ENCODE peak calls at places on chromosomes 4 and X, in six cellular contexts. S is H7, I is GM12865, M is NCI-H1417, G is iPS-NIHi11, J is AG08396. P is an unnamed sample.
A peak's percentile ranks its signal among the peaks of the same experiment; 100 is the strongest.

GRCh38 chr4:26325191-26325590 is 4.4 kb downstream of the RBPJ start:
- DNase-seq in S (peak; percentile 32), I (peak; percentile 68), M (peak; percentile 30), G (no peak), J (no peak), P (no peak)

GRCh38 chr4:122783301-122784215 is 43.1 kb upstream of the FGF2 start:
- DNase-seq in S (peak; percentile 76), I (no peak), M (peak; percentile 9), G (peak; percentile 84), J (peak; percentile 87), P (no peak)

GRCh38 chrX:73028876-73029275 is 26.1 kb downstream of the PABPC1L2B start:
- DNase-seq in S (no peak), I (no peak), M (no peak), G (no peak), J (no peak), P (no peak)

GRCh38 chrX:22202251-22202650 is 70.5 kb upstream of the CBLL2 start:
- DNase-seq in S (no peak), I (no peak), M (no peak), G (no peak), J (no peak), P (no peak)

GRCh38 chr4:6022607-6023288 is 4.5 kb upstream of the C4orf50 start:
- DNase-seq in S (peak; percentile 54), I (no peak), M (no peak), G (no peak), J (no peak), P (no peak)

GRCh38 chrX:43580621-43581020 is 75.5 kb upstream of the MAOA start:
- DNase-seq in S (no peak), I (no peak), M (no peak), G (no peak), J (no peak), P (no peak)

GRCh38 chrX:21926527-21927278 is 13.8 kb upstream of the SMS start:
- DNase-seq in S (peak; percentile 32), I (peak; percentile 45), M (no peak), G (peak; percentile 16), J (peak; percentile 76), P (no peak)

GRCh38 chrX:41334866-41335589 is 1.1 kb downstream of the DDX3X start:
- DNase-seq in S (no peak), I (peak; percentile 63), M (peak; percentile 73), G (peak; percentile 31), J (peak; percentile 77), P (peak; percentile 41)

GRCh38 chrX:8845060-8845459 is 43.9 kb upstream of the FAM9A start:
- DNase-seq in S (peak; percentile 30), I (no peak), M (no peak), G (no peak), J (peak; percentile 38), P (no peak)

GRCh38 chr4:55078987-55079386 is 46.4 kb downstream of the KDR start:
- DNase-seq in S (no peak), I (no peak), M (no peak), G (no peak), J (peak; percentile 62), P (no peak)

GRCh38 chrX:15350329-15350996 is 15.1 kb upstream of the PIGA start:
- DNase-seq in S (peak; percentile 69), I (no peak), M (peak; percentile 16), G (peak; percentile 10), J (no peak), P (peak; percentile 2)

GRCh38 chr4:74038161-74039064 is at the start of gene CXCL3:
- DNase-seq in S (peak; percentile 75), I (peak; percentile 33), M (peak; percentile 51), G (peak; percentile 77), J (peak; percentile 55), P (peak; percentile 4)

GRCh38 chrX:71621644-71622346 is 3.5 kb upstream of the CXCR3 start:
- DNase-seq in S (no peak), I (no peak), M (no peak), G (no peak), J (peak; percentile 38), P (no peak)

GRCh38 chrX:1283093-1283492 is 14.5 kb downstream of the CSF2RA start:
- DNase-seq in S (no peak), I (no peak), M (no peak), G (no peak), J (no peak), P (no peak)

GRCh38 chr4:24067781-24068193 is 177.9 kb upstream of the PPARGC1A start:
- DNase-seq in S (no peak), I (no peak), M (peak; percentile 32), G (no peak), J (peak; percentile 21), P (no peak)

GRCh38 chrX:152945021-152945979 is 47.4 kb downstream of the ZNF185 start:
- DNase-seq in S (no peak), I (no peak), M (no peak), G (no peak), J (no peak), P (no peak)

GRCh38 chrX:118521435-118521834 is 25.8 kb downstream of the DOCK11 start:
- DNase-seq in S (no peak), I (no peak), M (no peak), G (no peak), J (no peak), P (no peak)

GRCh38 chrX:95974885-95975284 is 709.8 kb upstream of the DIAPH2 start:
- DNase-seq in S (no peak), I (no peak), M (no peak), G (no peak), J (no peak), P (no peak)

GRCh38 chrX:120302434-120302833 is 8.8 kb downstream of the TMEM255A start:
- DNase-seq in S (no peak), I (peak; percentile 82), M (peak; percentile 88), G (peak; percentile 10), J (no peak), P (peak; percentile 50)

GRCh38 chrX:123731987-123732678 is 719 bp downstream of the THOC2 start:
- DNase-seq in S (peak; percentile 60), I (peak; percentile 3), M (peak; percentile 50), G (peak; percentile 36), J (peak; percentile 29), P (peak; percentile 14)

GRCh38 chr4:104404384-104404783 is 90.3 kb downstream of the CXXC4 start:
- DNase-seq in S (no peak), I (no peak), M (no peak), G (no peak), J (no peak), P (no peak)

GRCh38 chr4:65007841-65008439 is 598.7 kb upstream of the TECRL start:
- DNase-seq in S (peak; percentile 10), I (peak; percentile 41), M (peak; percentile 75), G (peak; percentile 38), J (peak; percentile 2), P (no peak)

GRCh38 chr4:48079972-48080391 is 54.1 kb downstream of the TXK start:
- DNase-seq in S (no peak), I (no peak), M (peak; percentile 22), G (no peak), J (no peak), P (no peak)

GRCh38 chrX:440636-441035 is 53.9 kb upstream of the PPP2R3B start:
- DNase-seq in S (no peak), I (no peak), M (no peak), G (no peak), J (no peak), P (no peak)

GRCh38 chr4:102717448-102718092 is 43.2 kb downstream of the MANBA start:
- DNase-seq in S (no peak), I (no peak), M (no peak), G (no peak), J (no peak), P (no peak)

GRCh38 chr4:159103406-159104131 is 690 bp downstream of the RAPGEF2 start:
- DNase-seq in S (peak; percentile 79), I (peak; percentile 54), M (peak; percentile 87), G (peak; percentile 62), J (peak; percentile 80), P (peak; percentile 59)

GRCh38 chr4:20127626-20128025 is 124.1 kb upstream of the SLIT2 start:
- DNase-seq in S (no peak), I (no peak), M (no peak), G (no peak), J (no peak), P (no peak)

GRCh38 chr4:184400375-184400870 is 73.9 kb downstream of the IRF2 start:
- DNase-seq in S (no peak), I (no peak), M (no peak), G (no peak), J (peak; percentile 45), P (no peak)

GRCh38 chrX:134640914-134641313 is 17.4 kb downstream of the PLAC1 start:
- DNase-seq in S (no peak), I (no peak), M (no peak), G (no peak), J (no peak), P (no peak)

GRCh38 chr4:168832746-168833575 is 177.1 kb downstream of the CBR4 start:
- DNase-seq in S (peak; percentile 84), I (no peak), M (no peak), G (peak; percentile 67), J (peak; percentile 42), P (peak; percentile 14)

P was measured in germinal center.